ENCODE peak calls at places on chromosomes 4 and X, in six cellular contexts. X is heart right ventricle, Y is K562, W is fibroblast of pulmonary artery, H is dorsolateral prefrontal cortex, K is Caco-2. P is an unnamed sample.

GRCh38 chrX:100674705-100675104 is 30.7 kb downstream of the SRPX2 start:
- DNase-seq in Y (no peak), X (no peak), K (no peak), H (no peak), W (no peak), P (no peak)

GRCh38 chrX:1507511-1508463 is 29.2 kb downstream of the P2RY8 start:
- DNase-seq in X (no peak), H (no peak), K (no peak), W (no peak), Y (no peak), P (no peak)

GRCh38 chrX:41384041-41384705 is 50.2 kb downstream of the DDX3X start:
- DNase-seq in H (peak; percentile 5), X (peak; percentile 59), W (peak; percentile 87), K (peak; percentile 64), Y (peak; percentile 53), P (peak; percentile 48)

GRCh38 chr4:74206088-74206826 is 48.3 kb downstream of the MTHFD2L start:
- DNase-seq in H (no peak), W (peak; percentile 60), Y (no peak), X (no peak), K (peak; percentile 51), P (no peak)

GRCh38 chrX:40950546-40950945 is 134.7 kb upstream of the USP9X start:
- DNase-seq in K (no peak), Y (no peak), W (no peak), H (no peak), X (no peak), P (no peak)

GRCh38 chrX:11100281-11101035 is 10.7 kb upstream of the HCCS start:
- DNase-seq in H (no peak), X (no peak), K (peak; percentile 58), Y (no peak), W (peak; percentile 76), P (no peak)

GRCh38 chr4:98929341-98930267 is 671 bp upstream of the EIF4E start:
- DNase-seq in K (peak; percentile 71), Y (peak; percentile 58), W (peak; percentile 89), H (peak; percentile 48), X (peak; percentile 51), P (peak; percentile 90)

GRCh38 chr4:119271361-119272085 is 50.4 kb downstream of the FABP2 start:
- DNase-seq in W (no peak), Y (no peak), X (no peak), H (no peak), K (no peak), P (no peak)

GRCh38 chr4:139628184-139629012 is 37.2 kb upstream of the MGST2 start:
- DNase-seq in K (no peak), Y (no peak), H (no peak), W (no peak), X (no peak), P (no peak)

GRCh38 chr4:41932988-41933387 is 2.2 kb upstream of the TMEM33 start:
- DNase-seq in X (no peak), K (no peak), Y (no peak), W (no peak), H (no peak), P (no peak)

GRCh38 chr4:1775731-1776500 is 17.2 kb upstream of the FGFR3 start:
- DNase-seq in W (no peak), H (peak; percentile 54), Y (no peak), X (no peak), K (no peak), P (no peak)

GRCh38 chr4:153622778-153623240 is 61.3 kb upstream of the TLR2 start:
- DNase-seq in X (no peak), K (no peak), H (no peak), W (no peak), Y (no peak), P (no peak)

GRCh38 chrX:16852617-16853179 is 17.5 kb downstream of the RBBP7 start:
- DNase-seq in X (no peak), W (no peak), Y (no peak), K (no peak), H (no peak), P (no peak)

GRCh38 chr4:122205687-122206086 is 53.6 kb downstream of the BLTP1 start:
- DNase-seq in Y (no peak), H (no peak), W (no peak), X (no peak), K (no peak), P (no peak)

GRCh38 chr4:102808009-102808408 is 19.3 kb downstream of the UBE2D3 start:
- DNase-seq in Y (no peak), K (no peak), H (no peak), W (no peak), X (no peak), P (no peak)

GRCh38 chrX:123964155-123964554 is 2.6 kb downstream of the STAG2 start:
- DNase-seq in W (peak; percentile 41), H (no peak), X (no peak), Y (no peak), K (no peak), P (no peak)

GRCh38 chr4:113106076-113106475 is 56.6 kb downstream of the ANK2 start:
- DNase-seq in K (no peak), H (no peak), Y (no peak), X (no peak), W (peak; percentile 68), P (peak; percentile 31)

GRCh38 chr4:8041868-8042267 is 102.2 kb upstream of the AFAP1 start:
- DNase-seq in X (no peak), K (no peak), Y (no peak), W (no peak), H (no peak), P (no peak)

GRCh38 chrX:124354648-124355047 is 8.3 kb downstream of the SH2D1A start:
- DNase-seq in X (no peak), W (no peak), Y (no peak), H (no peak), K (no peak), P (no peak)

GRCh38 chr4:143358923-143359694 is 22.4 kb downstream of the GAB1 start:
- DNase-seq in X (no peak), K (peak; percentile 81), H (no peak), Y (no peak), W (peak; percentile 83), P (no peak)

GRCh38 chr4:110195561-110196205 is 2.7 kb downstream of the ELOVL6 start:
- DNase-seq in W (no peak), Y (no peak), H (no peak), K (peak; percentile 32), X (no peak), P (no peak)

GRCh38 chr4:104591505-104591904 is 96.8 kb upstream of the CXXC4 start:
- DNase-seq in W (peak; percentile 6), X (peak; percentile 19), Y (no peak), K (no peak), H (peak; percentile 6), P (no peak)

GRCh38 chr4:105306820-105307219 is 160.1 kb downstream of the TET2 start:
- DNase-seq in Y (no peak), W (no peak), H (no peak), X (no peak), K (no peak), P (no peak)

GRCh38 chrX:129701624-129702069 is 37.1 kb upstream of the XPNPEP2 start:
- DNase-seq in X (peak; percentile 66), H (peak; percentile 28), K (no peak), W (peak; percentile 72), Y (no peak), P (no peak)

GRCh38 chr4:120691536-120691935 is 231.0 kb downstream of the PRDM5 start:
- DNase-seq in W (peak; percentile 50), H (no peak), K (no peak), Y (no peak), X (no peak), P (no peak)

GRCh38 chr4:109040441-109040840 is 262.0 kb downstream of the COL25A1 start:
- DNase-seq in X (no peak), K (no peak), H (no peak), W (no peak), Y (no peak), P (no peak)

GRCh38 chr4:17385403-17385802 is 126.5 kb downstream of the QDPR start:
- DNase-seq in K (no peak), X (no peak), H (no peak), Y (no peak), W (peak; percentile 29), P (no peak)

GRCh38 chr4:187993827-187994226 is 1.7 kb upstream of the ZFP42 start:
- DNase-seq in H (no peak), K (no peak), X (no peak), Y (no peak), W (no peak), P (no peak)

GRCh38 chr4:31548823-31549222 is 828.7 kb downstream of the PCDH7 start:
- DNase-seq in W (no peak), H (no peak), X (no peak), Y (no peak), K (no peak), P (no peak)

DNA sequence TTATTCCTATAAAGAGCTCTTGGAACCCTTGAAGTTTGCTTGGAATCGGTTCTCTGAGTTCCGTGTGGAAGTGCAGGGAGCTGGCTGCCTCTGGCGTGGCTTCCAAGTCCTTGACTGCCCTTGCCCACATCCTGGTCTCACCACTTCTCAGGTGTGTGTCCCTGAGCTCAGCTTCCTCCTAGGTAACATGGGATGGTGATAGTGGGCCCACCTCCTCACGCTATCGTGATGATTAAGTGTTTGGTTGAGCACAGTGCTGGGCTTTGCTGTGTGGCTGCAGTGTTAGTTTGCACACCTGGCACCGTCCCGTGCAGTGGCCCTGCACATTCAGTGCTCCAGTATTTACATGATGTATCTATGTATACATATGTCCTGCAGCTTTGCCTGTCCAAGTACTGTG is 81.5 kb downstream of the CLDN34 start:
- DNase-seq in W (no peak), K (no peak), Y (no peak), X (no peak), H (no peak), P (no peak)
- TF ChIP-seq CTCF in W (no peak), K (no peak), Y (no peak), X (no peak), H (no peak), P (no peak)

GRCh38 chr4:92266521-92266920 is 37.2 kb upstream of the GRID2 start:
- DNase-seq in W (no peak), K (no peak), Y (no peak), H (no peak), X (no peak), P (no peak)

GRCh38 chr4:92265798-92266197 is 38.0 kb upstream of the GRID2 start:
- DNase-seq in K (no peak), H (no peak), Y (no peak), X (no peak), W (no peak), P (no peak)

GRCh38 chr4:92268642-92269041 is 35.1 kb upstream of the GRID2 start:
- DNase-seq in K (no peak), X (no peak), W (no peak), H (no peak), Y (no peak), P (no peak)

GRCh38 chr4:92265066-92265465 is 38.7 kb upstream of the GRID2 start:
- DNase-seq in K (no peak), H (no peak), X (no peak), W (peak; percentile 73), Y (no peak), P (no peak)

GRCh38 chr4:92270908-92271307 is 32.9 kb upstream of the GRID2 start:
- DNase-seq in W (peak; percentile 6), Y (no peak), H (no peak), K (no peak), X (no peak), P (no peak)
- H3K4me3 ChIP-seq in W (no peak overlapping the region), Y (no peak overlapping the region), H (no peak overlapping the region), K (no peak overlapping the region), X (no peak overlapping the region), P (no peak overlapping the region)

GRCh38 chr4:57211131-57211530 is 100.9 kb upstream of the IGFBP7 start:
- DNase-seq in Y (no peak), W (no peak), K (no peak), X (no peak), H (no peak), P (no peak)
- TF ChIP-seq CTCF in Y (peak; percentile 26), W (no peak), K (no peak), X (no peak), H (no peak), P (no peak)

GRCh38 chr4:86482296-86482695 is 111.8 kb upstream of the PTPN13 start:
- DNase-seq in X (no peak), Y (no peak), W (no peak), K (no peak), H (no peak), P (no peak)
- H3K4me3 ChIP-seq in X (no peak overlapping the region), Y (no peak overlapping the region), W (no peak overlapping the region), K (no peak overlapping the region), H (no peak overlapping the region), P (no peak overlapping the region)